ENCODE peak calls at places on chromosomes 4 and X, in ten cellular contexts. One of them, this sample, is unnamed.

GRCh38 chr4:11451720-11452119 is 23.0 kb upstream of the HS3ST1 start:
- DNase-seq in adipocyte: no peak
- DNase-seq in bronchial epithelial cell: peak
- DNase-seq in AG09309: no peak
- DNase-seq in CD4-positive, alpha-beta memory T cell: no peak
- DNase-seq in breast epithelium: no peak
- DNase-seq in lower leg skin: no peak
- DNase-seq in adrenal gland: no peak
- DNase-seq in CD8-positive, alpha-beta T cell: no peak
- DNase-seq in foreskin fibroblast: no peak
- DNase-seq in this sample: no peak

GRCh38 chr4:141213550-141213991 is 7.1 kb upstream of the ZNF330 start:
- DNase-seq in adipocyte: no peak
- DNase-seq in bronchial epithelial cell: no peak
- DNase-seq in AG09309: no peak
- DNase-seq in CD4-positive, alpha-beta memory T cell: no peak
- DNase-seq in breast epithelium: no peak
- DNase-seq in lower leg skin: no peak
- DNase-seq in adrenal gland: no peak
- DNase-seq in CD8-positive, alpha-beta T cell: no peak
- DNase-seq in foreskin fibroblast: no peak
- DNase-seq in this sample: no peak

GRCh38 chr4:141192564-141192963 is 28.1 kb upstream of the ZNF330 start:
- DNase-seq in adipocyte: no peak
- DNase-seq in bronchial epithelial cell: no peak
- DNase-seq in AG09309: no peak
- DNase-seq in CD4-positive, alpha-beta memory T cell: no peak
- DNase-seq in breast epithelium: no peak
- DNase-seq in lower leg skin: no peak
- DNase-seq in adrenal gland: no peak
- DNase-seq in CD8-positive, alpha-beta T cell: no peak
- DNase-seq in foreskin fibroblast: no peak
- DNase-seq in this sample: no peak

GRCh38 chr4:81896936-81897335 is 425.2 kb upstream of the RASGEF1B start:
- DNase-seq in adipocyte: no peak
- DNase-seq in bronchial epithelial cell: peak
- DNase-seq in AG09309: no peak
- DNase-seq in CD4-positive, alpha-beta memory T cell: no peak
- DNase-seq in breast epithelium: no peak
- DNase-seq in lower leg skin: no peak
- DNase-seq in adrenal gland: no peak
- DNase-seq in CD8-positive, alpha-beta T cell: no peak
- DNase-seq in foreskin fibroblast: no peak
- DNase-seq in this sample: no peak

GRCh38 chrX:29661290-29661689 is 554.1 kb upstream of the MAGEB2 start:
- DNase-seq in adipocyte: peak
- DNase-seq in bronchial epithelial cell: peak
- DNase-seq in AG09309: no peak
- DNase-seq in CD4-positive, alpha-beta memory T cell: no peak
- DNase-seq in breast epithelium: no peak
- DNase-seq in lower leg skin: no peak
- DNase-seq in adrenal gland: no peak
- DNase-seq in CD8-positive, alpha-beta T cell: no peak
- DNase-seq in foreskin fibroblast: peak
- DNase-seq in this sample: no peak

GRCh38 chr4:154416183-154416543 is 75.4 kb downstream of the DCHS2 start:
- DNase-seq in adipocyte: no peak
- DNase-seq in bronchial epithelial cell: no peak
- DNase-seq in AG09309: no peak
- DNase-seq in CD4-positive, alpha-beta memory T cell: no peak
- DNase-seq in breast epithelium: no peak
- DNase-seq in lower leg skin: no peak
- DNase-seq in adrenal gland: peak
- DNase-seq in CD8-positive, alpha-beta T cell: no peak
- DNase-seq in foreskin fibroblast: peak
- DNase-seq in this sample: peak

GRCh38 chr4:122777846-122778501 is 45.5 kb downstream of the BBS12 start:
- DNase-seq in adipocyte: peak
- DNase-seq in bronchial epithelial cell: peak
- DNase-seq in AG09309: peak
- DNase-seq in CD4-positive, alpha-beta memory T cell: no peak
- DNase-seq in breast epithelium: no peak
- DNase-seq in lower leg skin: no peak
- DNase-seq in adrenal gland: no peak
- DNase-seq in CD8-positive, alpha-beta T cell: no peak
- DNase-seq in foreskin fibroblast: peak
- DNase-seq in this sample: no peak

GRCh38 chr4:145847764-145848163 is 90.9 kb downstream of the ZNF827 start:
- DNase-seq in adipocyte: no peak
- DNase-seq in bronchial epithelial cell: no peak
- DNase-seq in AG09309: no peak
- DNase-seq in CD4-positive, alpha-beta memory T cell: no peak
- DNase-seq in breast epithelium: no peak
- DNase-seq in lower leg skin: no peak
- DNase-seq in adrenal gland: no peak
- DNase-seq in CD8-positive, alpha-beta T cell: no peak
- DNase-seq in foreskin fibroblast: no peak
- DNase-seq in this sample: no peak

GRCh38 chr4:133147922-133148689 is 988 bp upstream of the PCDH10 start:
- DNase-seq in adipocyte: peak
- DNase-seq in bronchial epithelial cell: no peak
- DNase-seq in AG09309: no peak
- DNase-seq in CD4-positive, alpha-beta memory T cell: no peak
- DNase-seq in breast epithelium: no peak
- DNase-seq in lower leg skin: no peak
- DNase-seq in adrenal gland: peak
- DNase-seq in CD8-positive, alpha-beta T cell: no peak
- DNase-seq in foreskin fibroblast: no peak
- DNase-seq in this sample: no peak

GRCh38 chr4:88989990-88990389 is 67.0 kb downstream of the FAM13A start:
- DNase-seq in adipocyte: no peak
- DNase-seq in bronchial epithelial cell: no peak
- DNase-seq in AG09309: no peak
- DNase-seq in CD4-positive, alpha-beta memory T cell: no peak
- DNase-seq in breast epithelium: no peak
- DNase-seq in lower leg skin: no peak
- DNase-seq in adrenal gland: no peak
- DNase-seq in CD8-positive, alpha-beta T cell: no peak
- DNase-seq in foreskin fibroblast: no peak
- DNase-seq in this sample: no peak

DNA sequence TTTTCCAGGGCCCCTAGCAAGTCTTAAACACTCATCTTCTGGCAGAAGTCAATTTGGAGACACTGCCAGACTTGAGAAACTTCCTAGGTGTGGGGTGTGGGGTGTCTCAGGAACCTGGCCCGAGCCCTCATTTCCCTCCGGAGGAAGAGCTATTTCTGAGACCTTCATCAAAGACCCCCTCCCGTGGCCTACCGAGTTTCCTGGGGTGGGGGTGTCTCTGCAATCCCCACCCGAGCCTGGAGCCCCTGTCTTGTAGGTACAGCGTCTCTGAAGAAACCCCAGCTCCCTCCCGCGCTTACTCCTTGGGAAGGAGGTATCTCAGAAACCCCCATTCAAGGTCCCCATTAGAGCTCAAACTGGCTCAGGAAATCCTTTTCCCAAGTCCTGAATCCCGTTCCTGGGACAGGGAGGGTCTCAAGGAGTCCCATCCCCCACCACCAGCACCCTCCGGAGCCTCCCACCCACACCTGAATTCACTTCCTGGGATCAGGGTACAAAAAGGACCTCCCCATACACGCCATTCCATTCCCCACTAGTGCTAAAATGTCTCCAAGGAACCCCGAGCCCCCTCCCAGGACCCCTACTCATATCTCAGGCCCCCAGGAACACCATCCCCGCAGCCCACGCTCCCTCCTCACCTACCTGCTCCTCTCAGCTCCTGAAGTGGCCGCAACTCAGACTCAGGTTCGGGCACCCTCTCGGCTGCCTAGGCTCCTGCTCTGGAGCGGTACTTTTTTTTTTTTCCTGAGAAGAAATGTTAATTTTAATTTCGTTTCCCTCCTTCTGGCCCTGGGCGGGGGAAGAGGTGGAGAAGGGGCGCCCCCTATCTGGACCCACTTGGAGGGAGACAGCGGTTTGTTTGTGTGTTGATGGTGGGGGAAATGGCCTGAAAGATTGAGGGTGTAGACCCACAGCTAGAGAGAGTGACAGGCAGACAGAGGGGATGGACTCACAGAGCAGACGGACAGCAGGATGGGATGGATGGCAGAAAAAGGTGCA is 1.1 kb downstream of the SLC38A5 start:
- DNase-seq in adipocyte: no peak
- DNase-seq in bronchial epithelial cell: no peak
- DNase-seq in AG09309: no peak
- DNase-seq in CD4-positive, alpha-beta memory T cell: no peak
- DNase-seq in breast epithelium: no peak
- DNase-seq in lower leg skin: no peak
- DNase-seq in adrenal gland: no peak
- DNase-seq in CD8-positive, alpha-beta T cell: peak
- DNase-seq in foreskin fibroblast: no peak
- DNase-seq in this sample: peak
- H3K4me3 ChIP-seq in adipocyte: no peak
- H3K4me3 ChIP-seq in bronchial epithelial cell: peak
- H3K4me3 ChIP-seq in AG09309: no peak
- H3K4me3 ChIP-seq in CD4-positive, alpha-beta memory T cell: peak
- H3K4me3 ChIP-seq in breast epithelium: peak
- H3K4me3 ChIP-seq in lower leg skin: no peak
- H3K4me3 ChIP-seq in adrenal gland: no peak
- H3K4me3 ChIP-seq in CD8-positive, alpha-beta T cell: peak
- H3K4me3 ChIP-seq in foreskin fibroblast: no peak
- H3K4me3 ChIP-seq in this sample: peak

GRCh38 chr4:826508-827208 is 729 bp upstream of the CPLX1 start:
- DNase-seq in adipocyte: no peak
- DNase-seq in bronchial epithelial cell: no peak
- DNase-seq in AG09309: no peak
- DNase-seq in CD4-positive, alpha-beta memory T cell: no peak
- DNase-seq in breast epithelium: no peak
- DNase-seq in lower leg skin: no peak
- DNase-seq in adrenal gland: no peak
- DNase-seq in CD8-positive, alpha-beta T cell: no peak
- DNase-seq in foreskin fibroblast: no peak
- DNase-seq in this sample: no peak
- H3K4me3 ChIP-seq in adipocyte: no peak
- H3K4me3 ChIP-seq in bronchial epithelial cell: no peak
- H3K4me3 ChIP-seq in AG09309: no peak
- H3K4me3 ChIP-seq in CD4-positive, alpha-beta memory T cell: no peak
- H3K4me3 ChIP-seq in breast epithelium: no peak
- H3K4me3 ChIP-seq in lower leg skin: no peak
- H3K4me3 ChIP-seq in adrenal gland: no peak
- H3K4me3 ChIP-seq in CD8-positive, alpha-beta T cell: no peak
- H3K4me3 ChIP-seq in foreskin fibroblast: no peak
- H3K4me3 ChIP-seq in this sample: no peak

DNA sequence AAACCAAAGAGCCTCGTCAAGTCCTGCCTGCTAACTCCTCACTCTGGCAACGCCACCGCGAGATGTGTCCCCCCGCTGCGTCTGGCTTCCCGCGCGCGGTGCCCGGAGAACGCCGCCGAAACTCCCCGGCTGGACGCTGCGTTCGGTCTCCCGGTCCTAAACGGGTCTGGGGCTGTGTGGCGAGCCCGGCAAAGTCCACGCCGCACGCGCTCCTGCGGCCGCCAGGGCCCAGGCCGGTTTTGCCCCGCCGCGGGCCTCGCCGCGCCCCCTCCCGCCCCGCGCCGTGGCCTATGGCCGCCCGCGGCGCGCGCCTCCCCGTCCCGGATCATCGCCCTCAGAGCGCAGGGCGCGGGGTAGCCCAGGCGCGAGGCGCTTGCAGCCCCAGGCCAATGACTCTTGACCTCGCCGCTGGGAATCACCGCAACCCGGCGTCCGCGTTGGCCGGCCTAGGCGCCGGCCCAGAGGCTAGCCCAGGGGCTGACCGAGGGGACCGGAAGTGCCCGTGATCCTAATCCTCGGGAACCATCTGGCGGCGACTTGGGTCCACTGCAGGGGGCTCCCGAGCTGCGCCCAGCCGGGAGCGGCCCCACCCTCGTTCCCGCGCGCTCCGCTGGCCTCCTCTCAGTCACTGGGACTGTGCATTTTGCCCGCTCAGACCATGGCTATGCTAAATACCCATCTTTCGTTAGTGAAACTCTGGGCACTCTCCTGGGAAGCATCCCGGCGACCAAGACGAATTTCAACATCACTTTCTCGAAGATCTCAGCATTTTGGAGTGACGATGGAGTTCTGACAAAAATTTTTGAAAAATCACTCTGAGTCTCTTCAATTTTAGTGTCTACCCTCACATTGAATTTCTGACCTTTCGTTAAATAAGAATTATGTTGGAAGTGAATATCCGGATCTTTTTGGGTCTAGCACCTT is at the start of gene AADAT:
- DNase-seq in adipocyte: peak
- DNase-seq in bronchial epithelial cell: peak
- DNase-seq in AG09309: peak
- DNase-seq in CD4-positive, alpha-beta memory T cell: no peak
- DNase-seq in breast epithelium: no peak
- DNase-seq in lower leg skin: peak
- DNase-seq in adrenal gland: peak
- DNase-seq in CD8-positive, alpha-beta T cell: no peak
- DNase-seq in foreskin fibroblast: peak
- DNase-seq in this sample: peak
- H3K4me3 ChIP-seq in adipocyte: peak
- H3K4me3 ChIP-seq in bronchial epithelial cell: peak
- H3K4me3 ChIP-seq in AG09309: peak
- H3K4me3 ChIP-seq in CD4-positive, alpha-beta memory T cell: no peak
- H3K4me3 ChIP-seq in breast epithelium: peak
- H3K4me3 ChIP-seq in lower leg skin: peak
- H3K4me3 ChIP-seq in adrenal gland: peak
- H3K4me3 ChIP-seq in CD8-positive, alpha-beta T cell: no peak
- H3K4me3 ChIP-seq in foreskin fibroblast: peak
- H3K4me3 ChIP-seq in this sample: no peak

GRCh38 chrX:17718649-17719165 is 18.6 kb upstream of the SCML1 start:
- DNase-seq in adipocyte: no peak
- DNase-seq in bronchial epithelial cell: no peak
- DNase-seq in AG09309: no peak
- DNase-seq in CD4-positive, alpha-beta memory T cell: no peak
- DNase-seq in breast epithelium: no peak
- DNase-seq in lower leg skin: no peak
- DNase-seq in adrenal gland: no peak
- DNase-seq in CD8-positive, alpha-beta T cell: no peak
- DNase-seq in foreskin fibroblast: no peak
- DNase-seq in this sample: no peak

GRCh38 chrX:17725176-17725575 is 12.1 kb upstream of the SCML1 start:
- DNase-seq in adipocyte: no peak
- DNase-seq in bronchial epithelial cell: no peak
- DNase-seq in AG09309: no peak
- DNase-seq in CD4-positive, alpha-beta memory T cell: no peak
- DNase-seq in breast epithelium: no peak
- DNase-seq in lower leg skin: no peak
- DNase-seq in adrenal gland: no peak
- DNase-seq in CD8-positive, alpha-beta T cell: no peak
- DNase-seq in foreskin fibroblast: no peak
- DNase-seq in this sample: no peak

DNA sequence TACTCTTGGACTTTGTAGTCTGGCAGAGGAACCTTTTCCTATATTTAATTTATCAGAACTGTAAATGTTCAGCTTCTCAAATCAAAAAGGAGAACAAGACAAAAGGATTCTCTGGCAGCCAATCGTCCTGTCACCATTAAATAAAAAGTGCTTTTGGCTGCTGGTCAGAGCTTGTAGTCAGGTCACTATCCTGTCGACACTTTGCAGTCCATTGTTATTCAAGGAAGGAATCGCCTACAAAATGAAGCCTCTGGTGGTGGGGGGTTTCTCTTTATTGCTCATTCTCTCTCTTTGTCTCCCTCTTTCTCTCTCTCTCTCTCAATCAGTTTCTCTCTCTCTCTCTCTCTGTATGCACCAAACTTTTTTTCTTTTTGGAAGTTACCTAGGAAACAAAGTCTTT is 17.6 kb upstream of the SCML1 start:
- DNase-seq in adipocyte: no peak
- DNase-seq in bronchial epithelial cell: no peak
- DNase-seq in AG09309: no peak
- DNase-seq in CD4-positive, alpha-beta memory T cell: no peak
- DNase-seq in breast epithelium: no peak
- DNase-seq in lower leg skin: no peak
- DNase-seq in adrenal gland: no peak
- DNase-seq in CD8-positive, alpha-beta T cell: no peak
- DNase-seq in foreskin fibroblast: no peak
- DNase-seq in this sample: no peak
- H3K4me3 ChIP-seq in adipocyte: no peak
- H3K4me3 ChIP-seq in bronchial epithelial cell: no peak
- H3K4me3 ChIP-seq in AG09309: no peak
- H3K4me3 ChIP-seq in CD4-positive, alpha-beta memory T cell: no peak
- H3K4me3 ChIP-seq in breast epithelium: no peak
- H3K4me3 ChIP-seq in lower leg skin: no peak
- H3K4me3 ChIP-seq in adrenal gland: no peak
- H3K4me3 ChIP-seq in CD8-positive, alpha-beta T cell: no peak
- H3K4me3 ChIP-seq in foreskin fibroblast: no peak
- H3K4me3 ChIP-seq in this sample: no peak